ENCODE peak calls at places on chromosome 1, in four cellular contexts. Y is colonic mucosa, X is ovary, V is IMR-90. M is an unnamed sample. For H3K4me1, the result is how much of the 10 kb centered on the place peaks cover.

GRCh38 chr1:119160851-119161250 is 20.4 kb upstream of the WARS2 start:
- DNase-seq in Y (no peak), X (no peak), V (peak), M (no peak)

GRCh38 chr1:32816676-32817158 is 441 bp downstream of the YARS1 start:
- DNase-seq in Y (no peak), X (no peak), V (peak), M (no peak)

GRCh38 chr1:48208251-48208650 is 14.3 kb upstream of the SLC5A9 start:
- DNase-seq in Y (no peak), X (no peak), V (no peak), M (no peak)

GRCh38 chr1:153968972-153969371 is 1.3 kb downstream of the CREB3L4 start:
- DNase-seq in Y (no peak), X (no peak), V (no peak), M (no peak)

GRCh38 chr1:96259399-96259798 is 462.2 kb upstream of the PTBP2 start:
- DNase-seq in Y (no peak), X (no peak), V (no peak), M (no peak)

GRCh38 chr1:46221749-46222148 is 18.6 kb downstream of the LURAP1 start:
- DNase-seq in Y (no peak), X (no peak), V (no peak), M (no peak)

GRCh38 chr1:72623299-72623708 is 341.0 kb upstream of the NEGR1 start:
- DNase-seq in Y (no peak), X (no peak), V (peak), M (no peak)

GRCh38 chr1:14939527-14940284 is 213.8 kb upstream of the TMEM51 start:
- DNase-seq in Y (no peak), X (no peak), V (peak), M (no peak)

DNA sequence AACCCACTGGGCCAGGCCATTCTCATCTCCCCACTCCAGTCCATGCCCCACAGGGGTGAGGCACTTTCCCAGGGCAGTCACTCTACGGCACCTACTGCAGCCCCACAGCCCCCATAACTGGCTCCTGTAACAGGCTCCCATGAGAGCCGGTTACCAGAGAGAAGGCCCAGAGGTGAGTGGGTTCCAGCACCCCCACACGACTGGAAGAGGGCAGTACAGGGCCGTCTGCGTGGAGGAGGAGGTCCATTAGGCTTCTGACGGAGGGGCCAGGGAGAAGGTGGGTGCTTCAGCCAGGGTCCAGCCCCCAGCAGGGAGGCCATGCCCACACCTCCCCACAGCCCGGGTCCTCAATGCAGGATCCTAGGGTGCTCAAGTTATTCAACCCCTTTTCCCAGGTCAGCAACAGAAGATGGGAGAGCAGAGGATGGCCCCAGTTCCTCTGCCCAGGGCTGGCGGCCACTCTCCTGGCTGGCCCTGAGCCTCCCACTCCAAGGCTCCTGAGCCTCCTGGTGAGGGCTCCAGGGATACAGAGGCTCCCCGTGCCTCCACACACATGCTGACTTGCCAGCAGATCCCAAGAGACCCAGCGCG is 1.6 kb downstream of the ACAP3 start:
- DNase-seq in Y (no peak), X (no peak), V (peak), M (no peak)
- H3K4me1 ChIP-seq in Y (under half), X (under half), V (under half), M (under half)

DNA sequence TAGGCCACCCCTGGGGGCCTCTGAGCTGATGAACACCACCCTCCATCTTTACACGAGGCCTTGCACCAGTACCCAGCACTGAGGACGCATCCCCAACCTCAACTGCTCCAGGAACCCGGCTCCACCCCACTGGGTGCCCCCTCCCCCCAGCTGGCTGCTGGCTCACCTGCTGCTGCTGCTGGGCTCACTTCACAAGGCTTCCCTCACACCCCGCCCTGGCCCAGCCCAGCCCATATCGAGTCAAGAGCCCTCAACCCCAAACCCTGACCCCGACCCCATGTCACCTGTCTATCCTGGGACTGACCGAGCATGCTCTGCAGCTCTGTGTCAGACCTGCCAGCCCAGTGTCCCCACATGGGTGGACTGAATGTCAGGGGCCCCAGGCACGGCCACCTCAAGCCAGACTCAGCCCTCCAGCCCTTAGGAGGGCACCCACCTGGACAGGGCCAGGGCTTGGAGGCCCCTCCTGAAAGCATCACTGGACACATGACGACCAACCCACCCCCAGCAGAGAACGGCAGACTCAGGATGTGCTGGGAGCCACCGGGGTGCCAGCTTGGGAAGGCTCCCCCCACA is 21.4 kb downstream of the WNT9A start:
- DNase-seq in Y (no peak), X (no peak), V (no peak), M (no peak)
- H3K4me1 ChIP-seq in Y (under half), X (under half), V (under half), M (under half)

GRCh38 chr1:21280482-21280881 is 9.8 kb downstream of the ECE1 start:
- DNase-seq in Y (peak), X (no peak), V (no peak), M (no peak)
- H3K4me1 ChIP-seq in Y (under half), X (under half), V (under half), M (under half)

GRCh38 chr1:2541619-2542246 is 11.7 kb upstream of the HES5 start:
- DNase-seq in Y (peak), X (no peak), V (no peak), M (no peak)
- H3K4me1 ChIP-seq in Y (under half), X (under half), V (under half), M (under half)

GRCh38 chr1:24917327-24918074 is 12.6 kb downstream of the RUNX3 start:
- DNase-seq in Y (no peak), X (no peak), V (no peak), M (no peak)
- H3K4me1 ChIP-seq in Y (under half), X (under half), V (under half), M (half or more)

DNA sequence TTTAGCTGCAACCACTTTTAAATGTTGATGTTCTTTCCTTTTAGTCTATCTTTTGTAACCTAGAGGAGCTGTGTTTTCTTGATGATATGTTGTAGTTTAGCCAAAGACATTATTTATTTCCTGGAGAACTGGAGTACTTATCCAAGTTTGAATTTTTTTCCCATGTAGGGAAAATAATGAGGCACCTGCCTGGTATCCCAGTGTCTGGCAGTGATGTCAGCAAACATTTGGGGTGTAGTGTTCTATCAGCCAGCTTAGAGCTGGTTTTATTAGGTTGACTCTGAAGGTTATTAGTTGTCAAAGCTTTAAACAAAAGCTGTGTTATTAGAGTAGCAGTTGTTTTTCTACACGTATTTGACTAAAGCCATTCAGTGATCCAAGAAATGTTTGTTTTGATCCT is 3.2 kb downstream of the CTPS1 start:
- DNase-seq in Y (no peak), X (no peak), V (no peak), M (no peak)
- H3K4me1 ChIP-seq in Y (under half), X (under half), V (under half), M (under half)

GRCh38 chr1:64756770-64757169 is 11.9 kb downstream of the RAVER2 start:
- DNase-seq in Y (no peak), X (no peak), V (no peak), M (no peak)
- H3K4me1 ChIP-seq in Y (under half), X (under half), V (under half), M (under half)

DNA sequence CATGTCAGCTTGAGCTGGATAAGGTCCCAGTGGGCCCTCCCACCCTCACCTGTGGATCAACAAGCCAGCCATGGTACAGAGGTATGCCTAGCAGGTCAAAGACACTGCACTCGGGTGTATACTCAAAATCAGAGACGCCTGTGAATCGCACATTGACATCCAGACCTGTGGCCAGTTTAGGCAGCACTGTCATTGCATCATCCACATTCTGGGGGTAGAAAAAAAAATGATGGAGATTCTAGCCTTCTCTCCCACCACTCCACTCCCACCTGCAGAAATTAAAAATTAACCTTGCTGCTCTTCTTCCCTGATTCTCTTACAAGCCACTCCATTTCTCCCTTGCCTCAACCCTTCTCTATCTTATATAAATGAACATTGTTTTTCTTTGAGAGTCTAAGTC is 6.3 kb downstream of the MINDY1 start:
- DNase-seq in Y (no peak), X (no peak), V (no peak), M (no peak)
- H3K4me1 ChIP-seq in Y (under half), X (under half), V (under half), M (half or more)

DNA sequence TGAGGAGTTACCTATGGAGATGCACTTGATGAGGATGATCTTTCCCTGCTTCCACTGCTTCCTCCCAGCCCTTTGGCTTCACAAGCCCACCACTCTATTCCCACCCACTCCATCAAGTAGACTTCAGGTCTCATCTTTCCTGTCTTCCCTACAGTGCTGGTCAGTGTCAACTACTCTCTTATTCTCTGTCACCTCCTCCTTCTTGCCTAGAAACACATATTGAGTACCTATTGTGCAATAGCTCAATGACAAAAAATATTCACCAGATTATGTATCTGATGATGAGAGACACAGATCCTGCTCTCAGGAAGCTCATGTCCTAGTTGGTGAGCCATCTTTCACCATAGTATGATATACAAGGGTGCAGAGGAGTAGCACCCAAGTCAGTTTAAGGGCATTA is 82.2 kb upstream of the NFASC start:
- DNase-seq in Y (no peak), X (no peak), V (no peak), M (no peak)
- H3K4me1 ChIP-seq in Y (under half), X (under half), V (under half), M (under half)

DNA sequence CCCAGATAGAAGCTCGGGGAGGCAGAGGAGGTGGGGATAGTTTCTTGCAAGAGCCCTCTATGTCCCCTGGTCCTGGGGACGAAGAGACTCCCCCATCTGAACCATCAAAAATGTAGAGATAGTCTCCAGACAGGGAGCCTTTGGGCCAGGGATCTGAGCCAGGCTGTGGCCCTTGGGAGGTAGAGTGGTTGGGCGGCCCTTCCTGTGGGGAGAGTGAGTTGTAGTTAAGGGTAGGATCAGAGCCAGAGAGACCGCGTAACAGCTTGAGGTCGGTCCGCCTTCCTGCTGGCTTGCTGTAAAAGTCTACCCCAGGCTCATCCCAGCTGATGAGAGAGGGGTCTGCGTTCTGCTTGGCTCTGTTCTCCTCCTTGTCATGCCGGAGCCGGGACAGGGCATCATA is 25.3 kb downstream of the PIK3C2B start:
- DNase-seq in Y (no peak), X (no peak), V (no peak), M (no peak)
- H3K4me1 ChIP-seq in Y (under half), X (under half), V (under half), M (under half)

M was measured in CD4-positive, alpha-beta memory T cell.